ENCODE peak calls at places on chromosomes 16 and 17, in ten cellular contexts. One of them, this sample, is unnamed.
A peak's percentile ranks its signal among the peaks of the same experiment; 100 is the strongest.

GRCh38 chr16:88069397-88070168 is 118.3 kb downstream of the BANP start:
- DNase-seq in thyroid gland: no peak
- DNase-seq in cardiac muscle cell: no peak
- DNase-seq in progenitor cell of endocrine pancreas: no peak
- DNase-seq in AG09309: no peak
- DNase-seq in mesothelial cell of epicardium: no peak
- DNase-seq in BE2C: no peak
- DNase-seq in cardiac fibroblast: no peak
- DNase-seq in fibroblast of lung: no peak
- DNase-seq in GM23338: no peak
- DNase-seq in this sample: no peak

GRCh38 chr17:28345420-28346198 is 10.0 kb downstream of the TNFAIP1 start:
- DNase-seq in BE2C: no peak
- DNase-seq in mesothelial cell of epicardium: no peak
- DNase-seq in AG09309: no peak
- DNase-seq in cardiac muscle cell: peak; percentile 43
- DNase-seq in thyroid gland: peak; percentile 63
- DNase-seq in fibroblast of lung: peak; percentile 64
- DNase-seq in cardiac fibroblast: peak; percentile 15
- DNase-seq in GM23338: no peak
- DNase-seq in progenitor cell of endocrine pancreas: no peak
- DNase-seq in this sample: no peak

GRCh38 chr17:77779711-77780539 is 178.6 kb upstream of the TNRC6C start:
- DNase-seq in cardiac fibroblast: no peak
- DNase-seq in BE2C: peak; percentile 95
- DNase-seq in AG09309: no peak
- DNase-seq in cardiac muscle cell: peak; percentile 38
- DNase-seq in fibroblast of lung: peak; percentile 53
- DNase-seq in thyroid gland: peak; percentile 58
- DNase-seq in GM23338: no peak
- DNase-seq in mesothelial cell of epicardium: no peak
- DNase-seq in progenitor cell of endocrine pancreas: no peak
- DNase-seq in this sample: no peak

GRCh38 chr17:51585514-51586104 is 325.3 kb downstream of the UTP18 start:
- DNase-seq in fibroblast of lung: no peak
- DNase-seq in GM23338: peak; percentile 76
- DNase-seq in BE2C: peak; percentile 43
- DNase-seq in mesothelial cell of epicardium: no peak
- DNase-seq in cardiac muscle cell: no peak
- DNase-seq in progenitor cell of endocrine pancreas: peak; percentile 16
- DNase-seq in cardiac fibroblast: no peak
- DNase-seq in AG09309: no peak
- DNase-seq in thyroid gland: peak; percentile 49
- DNase-seq in this sample: no peak

GRCh38 chr17:45018514-45019176 is 32.8 kb downstream of the DCAKD start:
- DNase-seq in cardiac muscle cell: peak; percentile 41
- DNase-seq in progenitor cell of endocrine pancreas: no peak
- DNase-seq in thyroid gland: peak; percentile 15
- DNase-seq in mesothelial cell of epicardium: no peak
- DNase-seq in cardiac fibroblast: no peak
- DNase-seq in GM23338: peak; percentile 58
- DNase-seq in AG09309: no peak
- DNase-seq in BE2C: peak; percentile 69
- DNase-seq in fibroblast of lung: no peak
- DNase-seq in this sample: no peak

GRCh38 chr17:82160081-82160480 is 52.6 kb downstream of the CCDC57 start:
- DNase-seq in mesothelial cell of epicardium: no peak
- DNase-seq in thyroid gland: no peak
- DNase-seq in cardiac muscle cell: no peak
- DNase-seq in cardiac fibroblast: peak; percentile 42
- DNase-seq in BE2C: no peak
- DNase-seq in GM23338: no peak
- DNase-seq in progenitor cell of endocrine pancreas: no peak
- DNase-seq in fibroblast of lung: no peak
- DNase-seq in AG09309: no peak
- DNase-seq in this sample: no peak

GRCh38 chr17:58755577-58756245 is at the start of gene PPM1E:
- DNase-seq in GM23338: peak; percentile 98
- DNase-seq in fibroblast of lung: peak; percentile 64
- DNase-seq in cardiac fibroblast: peak; percentile 35
- DNase-seq in progenitor cell of endocrine pancreas: peak; percentile 68
- DNase-seq in thyroid gland: peak; percentile 30
- DNase-seq in mesothelial cell of epicardium: peak; percentile 80
- DNase-seq in AG09309: no peak
- DNase-seq in BE2C: peak; percentile 94
- DNase-seq in cardiac muscle cell: peak; percentile 56
- DNase-seq in this sample: peak; percentile 71

GRCh38 chr16:70594569-70594968 is 51.8 kb upstream of the IL34 start:
- DNase-seq in AG09309: no peak
- DNase-seq in BE2C: no peak
- DNase-seq in mesothelial cell of epicardium: no peak
- DNase-seq in GM23338: no peak
- DNase-seq in fibroblast of lung: no peak
- DNase-seq in cardiac fibroblast: no peak
- DNase-seq in cardiac muscle cell: no peak
- DNase-seq in thyroid gland: peak; percentile 99
- DNase-seq in progenitor cell of endocrine pancreas: no peak
- DNase-seq in this sample: no peak

GRCh38 chr16:47965439-47965838 is 190.4 kb downstream of the ABCC12 start:
- DNase-seq in fibroblast of lung: peak; percentile 69
- DNase-seq in GM23338: peak; percentile 88
- DNase-seq in mesothelial cell of epicardium: no peak
- DNase-seq in progenitor cell of endocrine pancreas: no peak
- DNase-seq in AG09309: no peak
- DNase-seq in cardiac fibroblast: peak; percentile 5
- DNase-seq in cardiac muscle cell: no peak
- DNase-seq in thyroid gland: no peak
- DNase-seq in BE2C: no peak
- DNase-seq in this sample: no peak

GRCh38 chr16:83271123-83271522 is 536.7 kb upstream of the HSBP1 start:
- DNase-seq in AG09309: no peak
- DNase-seq in fibroblast of lung: no peak
- DNase-seq in GM23338: no peak
- DNase-seq in mesothelial cell of epicardium: no peak
- DNase-seq in BE2C: no peak
- DNase-seq in cardiac muscle cell: no peak
- DNase-seq in progenitor cell of endocrine pancreas: no peak
- DNase-seq in thyroid gland: no peak
- DNase-seq in cardiac fibroblast: no peak
- DNase-seq in this sample: no peak

GRCh38 chr16:83270640-83271039 is 537.1 kb upstream of the HSBP1 start:
- DNase-seq in BE2C: no peak
- DNase-seq in fibroblast of lung: no peak
- DNase-seq in thyroid gland: no peak
- DNase-seq in cardiac muscle cell: no peak
- DNase-seq in GM23338: no peak
- DNase-seq in mesothelial cell of epicardium: no peak
- DNase-seq in AG09309: no peak
- DNase-seq in progenitor cell of endocrine pancreas: no peak
- DNase-seq in cardiac fibroblast: no peak
- DNase-seq in this sample: no peak

GRCh38 chr16:83272201-83272600 is 535.6 kb upstream of the HSBP1 start:
- DNase-seq in BE2C: no peak
- DNase-seq in GM23338: no peak
- DNase-seq in cardiac fibroblast: peak; percentile 26
- DNase-seq in thyroid gland: no peak
- DNase-seq in mesothelial cell of epicardium: no peak
- DNase-seq in cardiac muscle cell: no peak
- DNase-seq in fibroblast of lung: peak; percentile 29
- DNase-seq in progenitor cell of endocrine pancreas: no peak
- DNase-seq in AG09309: no peak
- DNase-seq in this sample: no peak

GRCh38 chr16:83273504-83274173 is 534.1 kb upstream of the HSBP1 start:
- DNase-seq in AG09309: no peak
- DNase-seq in mesothelial cell of epicardium: no peak
- DNase-seq in cardiac muscle cell: no peak
- DNase-seq in progenitor cell of endocrine pancreas: no peak
- DNase-seq in thyroid gland: no peak
- DNase-seq in cardiac fibroblast: no peak
- DNase-seq in GM23338: no peak
- DNase-seq in fibroblast of lung: no peak
- DNase-seq in BE2C: no peak
- DNase-seq in this sample: no peak

DNA sequence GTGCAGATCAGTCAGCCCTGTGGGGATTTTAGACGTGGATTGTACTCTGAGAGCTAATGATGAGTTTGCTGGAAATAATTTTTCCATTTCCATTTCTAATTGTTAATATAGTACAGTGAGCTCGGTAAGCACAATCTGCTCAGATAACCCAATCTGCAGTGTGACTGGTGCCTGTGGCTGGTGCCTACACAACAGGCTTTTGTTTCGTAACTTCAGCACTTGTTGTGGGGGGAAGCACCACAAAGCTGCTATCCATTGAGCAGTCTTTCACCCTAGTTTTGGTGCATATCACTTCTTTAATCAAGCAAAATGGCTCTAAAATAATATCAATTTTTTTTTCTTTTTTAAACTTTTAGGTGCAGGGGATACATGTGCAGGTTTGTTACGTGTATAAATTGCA is 534.9 kb upstream of the HSBP1 start:
- DNase-seq in cardiac muscle cell: peak; percentile 3
- DNase-seq in GM23338: no peak
- DNase-seq in BE2C: no peak
- DNase-seq in AG09309: no peak
- DNase-seq in cardiac fibroblast: no peak
- DNase-seq in mesothelial cell of epicardium: no peak
- DNase-seq in fibroblast of lung: no peak
- DNase-seq in progenitor cell of endocrine pancreas: no peak
- DNase-seq in thyroid gland: no peak
- DNase-seq in this sample: no peak
- TF ChIP-seq CTCF in cardiac muscle cell: no peak
- TF ChIP-seq CTCF in GM23338: no peak
- TF ChIP-seq CTCF in BE2C: no peak
- TF ChIP-seq CTCF in AG09309: no peak
- TF ChIP-seq CTCF in cardiac fibroblast: no peak
- TF ChIP-seq CTCF in mesothelial cell of epicardium: no peak
- TF ChIP-seq CTCF in fibroblast of lung: no peak
- TF ChIP-seq CTCF in progenitor cell of endocrine pancreas: no peak
- TF ChIP-seq CTCF in thyroid gland: no peak
- TF ChIP-seq CTCF in this sample: no peak

DNA sequence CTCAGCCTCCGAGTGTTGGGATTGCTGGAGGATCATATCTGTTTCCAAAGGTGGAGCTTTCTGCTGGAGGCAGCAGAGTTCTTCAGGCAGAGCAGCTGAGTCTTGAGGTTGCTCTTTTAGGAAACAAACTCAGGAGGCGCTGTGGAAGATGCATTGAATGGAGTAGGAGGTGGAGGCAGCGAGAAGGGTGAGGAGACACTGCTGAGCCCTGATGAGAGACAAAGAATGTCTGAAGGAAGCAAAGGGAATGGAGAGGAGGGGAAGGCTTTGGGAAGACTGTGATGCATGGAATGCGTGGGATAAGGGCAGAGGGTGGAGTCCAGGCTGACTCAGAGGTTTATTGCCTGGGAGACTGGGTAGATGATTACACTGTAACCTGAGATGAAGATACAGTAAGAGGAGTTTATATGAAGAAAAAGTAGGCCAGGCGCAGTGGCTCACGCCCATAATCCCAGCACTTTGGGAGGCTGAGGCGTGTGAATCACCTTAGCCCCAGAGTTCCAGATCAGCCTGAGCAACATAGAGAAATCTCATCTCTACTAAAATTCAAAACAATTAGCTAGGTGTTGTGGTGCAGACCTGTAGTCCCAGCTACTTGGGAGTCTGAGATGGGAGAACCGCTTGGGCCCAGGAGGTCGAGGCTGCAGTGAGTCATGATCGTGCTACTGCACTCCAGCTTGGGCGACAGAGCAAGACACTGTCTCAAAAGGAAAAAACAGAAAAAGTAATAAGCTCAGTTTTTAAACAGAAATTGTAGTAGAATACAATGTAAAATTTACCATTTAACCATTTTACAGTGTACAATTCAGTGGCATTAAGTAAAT is 17.8 kb upstream of the TMEM219 start:
- DNase-seq in progenitor cell of endocrine pancreas: no peak
- DNase-seq in thyroid gland: no peak
- DNase-seq in cardiac muscle cell: peak; percentile 98
- DNase-seq in fibroblast of lung: peak; percentile 99
- DNase-seq in GM23338: peak; percentile 80
- DNase-seq in cardiac fibroblast: peak; percentile 98
- DNase-seq in mesothelial cell of epicardium: peak; percentile 62
- DNase-seq in BE2C: no peak
- DNase-seq in AG09309: peak; percentile 97
- DNase-seq in this sample: no peak
- TF ChIP-seq CTCF in progenitor cell of endocrine pancreas: peak; percentile 27
- TF ChIP-seq CTCF in thyroid gland: no peak
- TF ChIP-seq CTCF in cardiac muscle cell: peak; percentile 53
- TF ChIP-seq CTCF in fibroblast of lung: peak; percentile 36
- TF ChIP-seq CTCF in GM23338: peak; percentile 55
- TF ChIP-seq CTCF in cardiac fibroblast: peak; percentile 25
- TF ChIP-seq CTCF in mesothelial cell of epicardium: no peak
- TF ChIP-seq CTCF in BE2C: no peak
- TF ChIP-seq CTCF in AG09309: peak; percentile 48
- TF ChIP-seq CTCF in this sample: no peak

GRCh38 chr16:81697321-81697885 is 81.7 kb upstream of the PLCG2 start:
- DNase-seq in GM23338: peak; percentile 81
- DNase-seq in BE2C: peak; percentile 72
- DNase-seq in AG09309: no peak
- DNase-seq in mesothelial cell of epicardium: no peak
- DNase-seq in cardiac muscle cell: peak; percentile 66
- DNase-seq in thyroid gland: peak; percentile 47
- DNase-seq in cardiac fibroblast: peak; percentile 67
- DNase-seq in fibroblast of lung: peak; percentile 54
- DNase-seq in progenitor cell of endocrine pancreas: peak; percentile 20
- DNase-seq in this sample: no peak
- TF ChIP-seq CTCF in GM23338: peak; percentile 72
- TF ChIP-seq CTCF in BE2C: peak; percentile 80
- TF ChIP-seq CTCF in AG09309: peak; percentile 74
- TF ChIP-seq CTCF in mesothelial cell of epicardium: no peak
- TF ChIP-seq CTCF in cardiac muscle cell: peak; percentile 68
- TF ChIP-seq CTCF in thyroid gland: peak; percentile 55
- TF ChIP-seq CTCF in cardiac fibroblast: peak; percentile 75
- TF ChIP-seq CTCF in fibroblast of lung: peak; percentile 71
- TF ChIP-seq CTCF in progenitor cell of endocrine pancreas: peak; percentile 59
- TF ChIP-seq CTCF in this sample: peak; percentile 77

GRCh38 chr17:7176107-7176851 is 2.9 kb downstream of the ASGR1 start:
- DNase-seq in BE2C: no peak
- DNase-seq in GM23338: no peak
- DNase-seq in progenitor cell of endocrine pancreas: no peak
- DNase-seq in cardiac muscle cell: no peak
- DNase-seq in AG09309: no peak
- DNase-seq in thyroid gland: no peak
- DNase-seq in cardiac fibroblast: no peak
- DNase-seq in mesothelial cell of epicardium: no peak
- DNase-seq in fibroblast of lung: no peak
- DNase-seq in this sample: no peak
- TF ChIP-seq CTCF in BE2C: no peak
- TF ChIP-seq CTCF in GM23338: no peak
- TF ChIP-seq CTCF in progenitor cell of endocrine pancreas: no peak
- TF ChIP-seq CTCF in cardiac muscle cell: no peak
- TF ChIP-seq CTCF in AG09309: no peak
- TF ChIP-seq CTCF in thyroid gland: no peak
- TF ChIP-seq CTCF in cardiac fibroblast: no peak
- TF ChIP-seq CTCF in mesothelial cell of epicardium: no peak
- TF ChIP-seq CTCF in fibroblast of lung: no peak
- TF ChIP-seq CTCF in this sample: no peak